ENCODE peak calls at places on chromosomes 1 and 21, in eight cellular contexts. One of them, this sample, is unnamed.

GRCh38 chr1:226063362-226064167 is 1.0 kb downstream of the H3-3A start:
- DNase-seq in mucosa of descending colon: peak
- DNase-seq in fibroblast of gingiva: peak
- DNase-seq in neural crest cell: peak
- DNase-seq in stimulated activated CD4-positive, alpha-beta T cell treated with anti-CD3 and anti-CD28 coated beads, Interleukin-4, amount 100 ng/mL, for 4 hours: peak
- DNase-seq in stimulated activated CD8-positive, alpha-beta memory T cell treated with anti-CD3 and anti-CD28 coated beads, Interleukin-4, amount 100 ng/mL, for 24 hours: peak
- DNase-seq in breast epithelium: peak
- DNase-seq in GDM1: no peak
- DNase-seq in this sample: peak

GRCh38 chr1:231424950-231425805 is 3.1 kb upstream of the EGLN1 start:
- DNase-seq in stimulated activated CD8-positive, alpha-beta memory T cell treated with anti-CD3 and anti-CD28 coated beads, Interleukin-4, amount 100 ng/mL, for 24 hours: no peak
- DNase-seq in stimulated activated CD4-positive, alpha-beta T cell treated with anti-CD3 and anti-CD28 coated beads, Interleukin-4, amount 100 ng/mL, for 4 hours: no peak
- DNase-seq in neural crest cell: no peak
- DNase-seq in mucosa of descending colon: no peak
- DNase-seq in fibroblast of gingiva: no peak
- DNase-seq in GDM1: no peak
- DNase-seq in breast epithelium: no peak
- DNase-seq in this sample: no peak

GRCh38 chr1:53134961-53135734 is 7.3 kb downstream of the SLC1A7 start:
- DNase-seq in GDM1: no peak
- DNase-seq in neural crest cell: no peak
- DNase-seq in stimulated activated CD8-positive, alpha-beta memory T cell treated with anti-CD3 and anti-CD28 coated beads, Interleukin-4, amount 100 ng/mL, for 24 hours: no peak
- DNase-seq in fibroblast of gingiva: peak
- DNase-seq in mucosa of descending colon: peak
- DNase-seq in stimulated activated CD4-positive, alpha-beta T cell treated with anti-CD3 and anti-CD28 coated beads, Interleukin-4, amount 100 ng/mL, for 4 hours: no peak
- DNase-seq in breast epithelium: peak
- DNase-seq in this sample: no peak

GRCh38 chr1:31102501-31102950 is 37.0 kb upstream of the PUM1 start:
- DNase-seq in neural crest cell: no peak
- DNase-seq in stimulated activated CD8-positive, alpha-beta memory T cell treated with anti-CD3 and anti-CD28 coated beads, Interleukin-4, amount 100 ng/mL, for 24 hours: no peak
- DNase-seq in GDM1: no peak
- DNase-seq in breast epithelium: no peak
- DNase-seq in fibroblast of gingiva: peak
- DNase-seq in mucosa of descending colon: no peak
- DNase-seq in stimulated activated CD4-positive, alpha-beta T cell treated with anti-CD3 and anti-CD28 coated beads, Interleukin-4, amount 100 ng/mL, for 4 hours: no peak
- DNase-seq in this sample: no peak

GRCh38 chr1:202151045-202151444 is 6.5 kb upstream of the ARL8A start:
- DNase-seq in mucosa of descending colon: no peak
- DNase-seq in breast epithelium: no peak
- DNase-seq in stimulated activated CD8-positive, alpha-beta memory T cell treated with anti-CD3 and anti-CD28 coated beads, Interleukin-4, amount 100 ng/mL, for 24 hours: no peak
- DNase-seq in GDM1: no peak
- DNase-seq in fibroblast of gingiva: no peak
- DNase-seq in stimulated activated CD4-positive, alpha-beta T cell treated with anti-CD3 and anti-CD28 coated beads, Interleukin-4, amount 100 ng/mL, for 4 hours: no peak
- DNase-seq in neural crest cell: no peak
- DNase-seq in this sample: no peak

GRCh38 chr1:92324784-92325183 is 25.9 kb downstream of the RPAP2 start:
- DNase-seq in mucosa of descending colon: no peak
- DNase-seq in GDM1: no peak
- DNase-seq in stimulated activated CD8-positive, alpha-beta memory T cell treated with anti-CD3 and anti-CD28 coated beads, Interleukin-4, amount 100 ng/mL, for 24 hours: no peak
- DNase-seq in fibroblast of gingiva: peak
- DNase-seq in stimulated activated CD4-positive, alpha-beta T cell treated with anti-CD3 and anti-CD28 coated beads, Interleukin-4, amount 100 ng/mL, for 4 hours: no peak
- DNase-seq in breast epithelium: no peak
- DNase-seq in neural crest cell: no peak
- DNase-seq in this sample: no peak

GRCh38 chr1:117695796-117696505 is 90.1 kb downstream of the TENT5C start:
- DNase-seq in stimulated activated CD8-positive, alpha-beta memory T cell treated with anti-CD3 and anti-CD28 coated beads, Interleukin-4, amount 100 ng/mL, for 24 hours: no peak
- DNase-seq in neural crest cell: no peak
- DNase-seq in fibroblast of gingiva: peak
- DNase-seq in stimulated activated CD4-positive, alpha-beta T cell treated with anti-CD3 and anti-CD28 coated beads, Interleukin-4, amount 100 ng/mL, for 4 hours: no peak
- DNase-seq in mucosa of descending colon: no peak
- DNase-seq in breast epithelium: no peak
- DNase-seq in GDM1: no peak
- DNase-seq in this sample: no peak

GRCh38 chr1:3892748-3893147 is 7.3 kb downstream of the C1orf174 start:
- DNase-seq in stimulated activated CD8-positive, alpha-beta memory T cell treated with anti-CD3 and anti-CD28 coated beads, Interleukin-4, amount 100 ng/mL, for 24 hours: no peak
- DNase-seq in mucosa of descending colon: no peak
- DNase-seq in stimulated activated CD4-positive, alpha-beta T cell treated with anti-CD3 and anti-CD28 coated beads, Interleukin-4, amount 100 ng/mL, for 4 hours: no peak
- DNase-seq in neural crest cell: no peak
- DNase-seq in breast epithelium: no peak
- DNase-seq in fibroblast of gingiva: no peak
- DNase-seq in GDM1: no peak
- DNase-seq in this sample: no peak

GRCh38 chr1:8439015-8439702 is 121.2 kb downstream of the SLC45A1 start:
- DNase-seq in neural crest cell: peak
- DNase-seq in mucosa of descending colon: peak
- DNase-seq in GDM1: peak
- DNase-seq in fibroblast of gingiva: peak
- DNase-seq in breast epithelium: peak
- DNase-seq in stimulated activated CD4-positive, alpha-beta T cell treated with anti-CD3 and anti-CD28 coated beads, Interleukin-4, amount 100 ng/mL, for 4 hours: no peak
- DNase-seq in stimulated activated CD8-positive, alpha-beta memory T cell treated with anti-CD3 and anti-CD28 coated beads, Interleukin-4, amount 100 ng/mL, for 24 hours: no peak
- DNase-seq in this sample: no peak

GRCh38 chr1:79259390-79260336 is 253.1 kb upstream of the ADGRL4 start:
- DNase-seq in neural crest cell: no peak
- DNase-seq in stimulated activated CD8-positive, alpha-beta memory T cell treated with anti-CD3 and anti-CD28 coated beads, Interleukin-4, amount 100 ng/mL, for 24 hours: no peak
- DNase-seq in mucosa of descending colon: no peak
- DNase-seq in fibroblast of gingiva: peak
- DNase-seq in breast epithelium: no peak
- DNase-seq in GDM1: no peak
- DNase-seq in stimulated activated CD4-positive, alpha-beta T cell treated with anti-CD3 and anti-CD28 coated beads, Interleukin-4, amount 100 ng/mL, for 4 hours: no peak
- DNase-seq in this sample: no peak

GRCh38 chr21:43322311-43322710 is 104.6 kb downstream of the SIK1 start:
- DNase-seq in mucosa of descending colon: no peak
- DNase-seq in GDM1: no peak
- DNase-seq in breast epithelium: no peak
- DNase-seq in neural crest cell: no peak
- DNase-seq in stimulated activated CD8-positive, alpha-beta memory T cell treated with anti-CD3 and anti-CD28 coated beads, Interleukin-4, amount 100 ng/mL, for 24 hours: no peak
- DNase-seq in stimulated activated CD4-positive, alpha-beta T cell treated with anti-CD3 and anti-CD28 coated beads, Interleukin-4, amount 100 ng/mL, for 4 hours: no peak
- DNase-seq in fibroblast of gingiva: no peak
- DNase-seq in this sample: no peak

GRCh38 chr1:89724369-89725015 is 91.6 kb downstream of the LRRC8C start:
- DNase-seq in stimulated activated CD8-positive, alpha-beta memory T cell treated with anti-CD3 and anti-CD28 coated beads, Interleukin-4, amount 100 ng/mL, for 24 hours: peak
- DNase-seq in breast epithelium: no peak
- DNase-seq in stimulated activated CD4-positive, alpha-beta T cell treated with anti-CD3 and anti-CD28 coated beads, Interleukin-4, amount 100 ng/mL, for 4 hours: peak
- DNase-seq in neural crest cell: no peak
- DNase-seq in mucosa of descending colon: no peak
- DNase-seq in fibroblast of gingiva: no peak
- DNase-seq in GDM1: peak
- DNase-seq in this sample: peak

GRCh38 chr1:43933386-43934278 is at the start of gene ARTN:
- DNase-seq in breast epithelium: no peak
- DNase-seq in mucosa of descending colon: peak
- DNase-seq in neural crest cell: no peak
- DNase-seq in fibroblast of gingiva: no peak
- DNase-seq in stimulated activated CD8-positive, alpha-beta memory T cell treated with anti-CD3 and anti-CD28 coated beads, Interleukin-4, amount 100 ng/mL, for 24 hours: no peak
- DNase-seq in stimulated activated CD4-positive, alpha-beta T cell treated with anti-CD3 and anti-CD28 coated beads, Interleukin-4, amount 100 ng/mL, for 4 hours: no peak
- DNase-seq in GDM1: no peak
- DNase-seq in this sample: no peak

GRCh38 chr21:17609681-17610080 is 3.0 kb downstream of the BTG3 start:
- DNase-seq in stimulated activated CD8-positive, alpha-beta memory T cell treated with anti-CD3 and anti-CD28 coated beads, Interleukin-4, amount 100 ng/mL, for 24 hours: no peak
- DNase-seq in fibroblast of gingiva: no peak
- DNase-seq in neural crest cell: no peak
- DNase-seq in mucosa of descending colon: no peak
- DNase-seq in GDM1: no peak
- DNase-seq in breast epithelium: no peak
- DNase-seq in stimulated activated CD4-positive, alpha-beta T cell treated with anti-CD3 and anti-CD28 coated beads, Interleukin-4, amount 100 ng/mL, for 4 hours: no peak
- DNase-seq in this sample: no peak